ENCODE peak calls at places on chromosomes 3 and 15, in ten cellular contexts. One of them, this sample, is unnamed.

GRCh38 chr3:195548046-195548445 is 4.9 kb upstream of the PPP1R2 start:
- DNase-seq in CD8-positive, alpha-beta T cell: no peak
- DNase-seq in endothelial cell: no peak
- DNase-seq in fibroblast of lung: no peak
- DNase-seq in nephron progenitor cell: no peak
- DNase-seq in adrenal gland: no peak
- DNase-seq in endodermal cell: no peak
- DNase-seq in cardiac fibroblast: no peak
- DNase-seq in choroid plexus epithelial cell: no peak
- DNase-seq in suprapubic skin: no peak
- DNase-seq in this sample: no peak

GRCh38 chr3:128323206-128324081 is 143.2 kb downstream of the DNAJB8 start:
- DNase-seq in cardiac fibroblast: no peak
- DNase-seq in endothelial cell: no peak
- DNase-seq in nephron progenitor cell: no peak
- DNase-seq in adrenal gland: peak; percentile 19
- DNase-seq in suprapubic skin: no peak
- DNase-seq in endodermal cell: peak; percentile 32
- DNase-seq in choroid plexus epithelial cell: no peak
- DNase-seq in fibroblast of lung: no peak
- DNase-seq in CD8-positive, alpha-beta T cell: peak; percentile 37
- DNase-seq in this sample: peak; percentile 29

GRCh38 chr15:66703540-66703941 is 1.5 kb downstream of the SMAD6 start:
- DNase-seq in CD8-positive, alpha-beta T cell: peak; percentile 51
- DNase-seq in endothelial cell: peak; percentile 36
- DNase-seq in adrenal gland: no peak
- DNase-seq in fibroblast of lung: peak; percentile 64
- DNase-seq in endodermal cell: no peak
- DNase-seq in cardiac fibroblast: peak; percentile 48
- DNase-seq in suprapubic skin: no peak
- DNase-seq in nephron progenitor cell: peak; percentile 58
- DNase-seq in choroid plexus epithelial cell: peak; percentile 66
- DNase-seq in this sample: no peak

GRCh38 chr15:71496336-71496955 is 313.9 kb upstream of the NR2E3 start:
- DNase-seq in nephron progenitor cell: no peak
- DNase-seq in adrenal gland: no peak
- DNase-seq in choroid plexus epithelial cell: no peak
- DNase-seq in endodermal cell: no peak
- DNase-seq in endothelial cell: no peak
- DNase-seq in CD8-positive, alpha-beta T cell: no peak
- DNase-seq in suprapubic skin: no peak
- DNase-seq in fibroblast of lung: peak; percentile 29
- DNase-seq in cardiac fibroblast: peak; percentile 80
- DNase-seq in this sample: no peak

GRCh38 chr15:101617390-101617965 is 34.7 kb downstream of the TM2D3 start:
- DNase-seq in fibroblast of lung: no peak
- DNase-seq in CD8-positive, alpha-beta T cell: no peak
- DNase-seq in endothelial cell: no peak
- DNase-seq in adrenal gland: no peak
- DNase-seq in cardiac fibroblast: peak; percentile 18
- DNase-seq in nephron progenitor cell: no peak
- DNase-seq in endodermal cell: no peak
- DNase-seq in suprapubic skin: no peak
- DNase-seq in choroid plexus epithelial cell: peak; percentile 37
- DNase-seq in this sample: no peak

GRCh38 chr15:68440136-68440535 is 8.2 kb upstream of the ITGA11 start:
- DNase-seq in CD8-positive, alpha-beta T cell: peak; percentile 5
- DNase-seq in endodermal cell: peak; percentile 1
- DNase-seq in choroid plexus epithelial cell: no peak
- DNase-seq in endothelial cell: no peak
- DNase-seq in fibroblast of lung: no peak
- DNase-seq in nephron progenitor cell: no peak
- DNase-seq in suprapubic skin: no peak
- DNase-seq in cardiac fibroblast: no peak
- DNase-seq in adrenal gland: no peak
- DNase-seq in this sample: no peak

GRCh38 chr3:171873561-171873960 is 30.4 kb downstream of the TMEM212 start:
- DNase-seq in choroid plexus epithelial cell: peak; percentile 45
- DNase-seq in cardiac fibroblast: peak; percentile 90
- DNase-seq in fibroblast of lung: peak; percentile 78
- DNase-seq in nephron progenitor cell: no peak
- DNase-seq in endothelial cell: no peak
- DNase-seq in endodermal cell: no peak
- DNase-seq in adrenal gland: no peak
- DNase-seq in CD8-positive, alpha-beta T cell: no peak
- DNase-seq in suprapubic skin: no peak
- DNase-seq in this sample: no peak

GRCh38 chr3:53109822-53110771 is 20.1 kb downstream of the RFT1 start:
- DNase-seq in adrenal gland: peak; percentile 63
- DNase-seq in choroid plexus epithelial cell: peak; percentile 95
- DNase-seq in CD8-positive, alpha-beta T cell: no peak
- DNase-seq in fibroblast of lung: no peak
- DNase-seq in suprapubic skin: no peak
- DNase-seq in endothelial cell: peak; percentile 52
- DNase-seq in cardiac fibroblast: peak; percentile 90
- DNase-seq in nephron progenitor cell: no peak
- DNase-seq in endodermal cell: peak; percentile 86
- DNase-seq in this sample: no peak

GRCh38 chr3:182740710-182741109 is 52.6 kb upstream of the ATP11B start:
- DNase-seq in endodermal cell: no peak
- DNase-seq in endothelial cell: no peak
- DNase-seq in adrenal gland: no peak
- DNase-seq in choroid plexus epithelial cell: no peak
- DNase-seq in nephron progenitor cell: no peak
- DNase-seq in CD8-positive, alpha-beta T cell: no peak
- DNase-seq in cardiac fibroblast: no peak
- DNase-seq in fibroblast of lung: peak; percentile 4
- DNase-seq in suprapubic skin: no peak
- DNase-seq in this sample: no peak

GRCh38 chr3:2856062-2856792 is 253.9 kb downstream of the IL5RA start:
- DNase-seq in endothelial cell: no peak
- DNase-seq in adrenal gland: no peak
- DNase-seq in CD8-positive, alpha-beta T cell: no peak
- DNase-seq in nephron progenitor cell: no peak
- DNase-seq in fibroblast of lung: no peak
- DNase-seq in suprapubic skin: no peak
- DNase-seq in choroid plexus epithelial cell: no peak
- DNase-seq in cardiac fibroblast: no peak
- DNase-seq in endodermal cell: peak; percentile 57
- DNase-seq in this sample: no peak

GRCh38 chr3:43161684-43162512 is 56.0 kb upstream of the POMGNT2 start:
- DNase-seq in CD8-positive, alpha-beta T cell: no peak
- DNase-seq in choroid plexus epithelial cell: peak; percentile 90
- DNase-seq in endothelial cell: no peak
- DNase-seq in nephron progenitor cell: no peak
- DNase-seq in endodermal cell: peak; percentile 52
- DNase-seq in adrenal gland: no peak
- DNase-seq in fibroblast of lung: peak; percentile 20
- DNase-seq in suprapubic skin: no peak
- DNase-seq in cardiac fibroblast: peak; percentile 87
- DNase-seq in this sample: no peak

GRCh38 chr15:63089260-63090043 is 32.2 kb upstream of the LACTB start:
- DNase-seq in cardiac fibroblast: peak; percentile 93
- DNase-seq in endodermal cell: peak; percentile 89
- DNase-seq in suprapubic skin: peak; percentile 61
- DNase-seq in nephron progenitor cell: no peak
- DNase-seq in adrenal gland: no peak
- DNase-seq in choroid plexus epithelial cell: peak; percentile 91
- DNase-seq in CD8-positive, alpha-beta T cell: no peak
- DNase-seq in endothelial cell: peak; percentile 12
- DNase-seq in fibroblast of lung: peak; percentile 96
- DNase-seq in this sample: no peak

DNA sequence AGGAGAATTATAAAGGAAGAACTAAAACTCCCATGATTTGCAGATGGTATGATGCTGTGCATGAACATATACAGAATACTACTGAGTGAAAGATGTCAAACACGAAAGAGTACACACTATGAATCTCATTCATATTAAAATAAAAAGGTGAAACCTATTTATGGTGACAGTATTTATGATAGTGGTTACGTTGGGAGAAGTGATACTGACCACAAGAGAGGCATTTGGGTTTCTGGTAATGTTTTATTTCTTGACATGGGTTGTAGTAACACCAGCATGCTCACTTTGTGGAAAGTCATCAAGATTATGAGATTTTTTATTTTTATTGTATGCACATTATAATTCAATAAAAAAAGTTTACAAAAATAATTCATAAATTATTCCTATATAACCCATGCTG is 324.0 kb downstream of the GAP43 start:
- DNase-seq in cardiac fibroblast: no peak
- DNase-seq in choroid plexus epithelial cell: no peak
- DNase-seq in suprapubic skin: no peak
- DNase-seq in fibroblast of lung: no peak
- DNase-seq in CD8-positive, alpha-beta T cell: no peak
- DNase-seq in adrenal gland: no peak
- DNase-seq in endodermal cell: no peak
- DNase-seq in nephron progenitor cell: no peak
- DNase-seq in endothelial cell: no peak
- DNase-seq in this sample: no peak
- TF ChIP-seq CTCF in cardiac fibroblast: no peak
- TF ChIP-seq CTCF in choroid plexus epithelial cell: no peak
- TF ChIP-seq CTCF in suprapubic skin: no peak
- TF ChIP-seq CTCF in fibroblast of lung: no peak
- TF ChIP-seq CTCF in CD8-positive, alpha-beta T cell: no peak
- TF ChIP-seq CTCF in adrenal gland: no peak
- TF ChIP-seq CTCF in endodermal cell: no peak
- TF ChIP-seq CTCF in nephron progenitor cell: no peak
- TF ChIP-seq CTCF in endothelial cell: no peak
- TF ChIP-seq CTCF in this sample: no peak

DNA sequence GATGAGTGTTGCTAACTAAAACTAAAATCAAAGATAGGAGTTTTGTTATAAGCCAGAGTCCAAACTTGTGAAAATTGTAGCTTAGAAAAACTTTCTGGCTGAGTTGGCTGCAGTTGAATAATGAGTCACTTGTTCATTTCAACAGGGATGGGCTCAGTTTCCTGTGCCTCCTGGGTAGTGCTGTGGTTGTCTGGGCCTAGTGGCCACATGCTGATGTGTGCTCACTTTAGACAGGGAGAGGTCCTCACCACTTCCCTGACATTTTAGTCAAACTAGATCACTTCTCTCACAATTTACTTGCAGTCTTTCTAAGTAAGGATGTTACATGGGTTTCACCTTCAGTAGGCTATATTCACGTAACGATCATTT is 6.3 kb upstream of the UBE2Q2 start:
- DNase-seq in endodermal cell: no peak
- DNase-seq in adrenal gland: no peak
- DNase-seq in fibroblast of lung: peak; percentile 88
- DNase-seq in cardiac fibroblast: peak; percentile 90
- DNase-seq in endothelial cell: no peak
- DNase-seq in nephron progenitor cell: no peak
- DNase-seq in suprapubic skin: no peak
- DNase-seq in CD8-positive, alpha-beta T cell: no peak
- DNase-seq in choroid plexus epithelial cell: peak; percentile 93
- DNase-seq in this sample: no peak
- TF ChIP-seq CTCF in endodermal cell: no peak
- TF ChIP-seq CTCF in adrenal gland: no peak
- TF ChIP-seq CTCF in fibroblast of lung: no peak
- TF ChIP-seq CTCF in cardiac fibroblast: peak; percentile 9
- TF ChIP-seq CTCF in endothelial cell: no peak
- TF ChIP-seq CTCF in nephron progenitor cell: no peak
- TF ChIP-seq CTCF in suprapubic skin: no peak
- TF ChIP-seq CTCF in CD8-positive, alpha-beta T cell: no peak
- TF ChIP-seq CTCF in choroid plexus epithelial cell: peak; percentile 23
- TF ChIP-seq CTCF in this sample: no peak

GRCh38 chr15:84889313-84889990 is 5.0 kb downstream of the SLC28A1 start:
- DNase-seq in adrenal gland: no peak
- DNase-seq in endothelial cell: no peak
- DNase-seq in CD8-positive, alpha-beta T cell: no peak
- DNase-seq in nephron progenitor cell: no peak
- DNase-seq in cardiac fibroblast: no peak
- DNase-seq in fibroblast of lung: no peak
- DNase-seq in choroid plexus epithelial cell: no peak
- DNase-seq in suprapubic skin: no peak
- DNase-seq in endodermal cell: no peak
- DNase-seq in this sample: no peak

GRCh38 chr15:84891339-84891738 is 6.9 kb downstream of the SLC28A1 start:
- DNase-seq in suprapubic skin: no peak
- DNase-seq in nephron progenitor cell: no peak
- DNase-seq in choroid plexus epithelial cell: no peak
- DNase-seq in endodermal cell: no peak
- DNase-seq in endothelial cell: no peak
- DNase-seq in adrenal gland: no peak
- DNase-seq in CD8-positive, alpha-beta T cell: no peak
- DNase-seq in cardiac fibroblast: no peak
- DNase-seq in fibroblast of lung: no peak
- DNase-seq in this sample: no peak

GRCh38 chr15:84890670-84891147 is 6.2 kb downstream of the SLC28A1 start:
- DNase-seq in nephron progenitor cell: no peak
- DNase-seq in suprapubic skin: no peak
- DNase-seq in CD8-positive, alpha-beta T cell: no peak
- DNase-seq in choroid plexus epithelial cell: no peak
- DNase-seq in endothelial cell: no peak
- DNase-seq in adrenal gland: no peak
- DNase-seq in endodermal cell: no peak
- DNase-seq in cardiac fibroblast: no peak
- DNase-seq in fibroblast of lung: no peak
- DNase-seq in this sample: no peak

GRCh38 chr15:84888639-84889038 is 4.2 kb downstream of the SLC28A1 start:
- DNase-seq in CD8-positive, alpha-beta T cell: no peak
- DNase-seq in adrenal gland: no peak
- DNase-seq in suprapubic skin: no peak
- DNase-seq in cardiac fibroblast: no peak
- DNase-seq in endodermal cell: no peak
- DNase-seq in nephron progenitor cell: no peak
- DNase-seq in endothelial cell: no peak
- DNase-seq in fibroblast of lung: no peak
- DNase-seq in choroid plexus epithelial cell: no peak
- DNase-seq in this sample: no peak

GRCh38 chr15:84889991-84890669 is 5.7 kb downstream of the SLC28A1 start:
- DNase-seq in nephron progenitor cell: no peak
- DNase-seq in endodermal cell: no peak
- DNase-seq in choroid plexus epithelial cell: no peak
- DNase-seq in adrenal gland: no peak
- DNase-seq in fibroblast of lung: no peak
- DNase-seq in endothelial cell: no peak
- DNase-seq in cardiac fibroblast: no peak
- DNase-seq in suprapubic skin: no peak
- DNase-seq in CD8-positive, alpha-beta T cell: no peak
- DNase-seq in this sample: no peak
- TF ChIP-seq CTCF in nephron progenitor cell: no peak
- TF ChIP-seq CTCF in endodermal cell: no peak
- TF ChIP-seq CTCF in choroid plexus epithelial cell: no peak
- TF ChIP-seq CTCF in adrenal gland: no peak
- TF ChIP-seq CTCF in fibroblast of lung: no peak
- TF ChIP-seq CTCF in endothelial cell: no peak
- TF ChIP-seq CTCF in cardiac fibroblast: no peak
- TF ChIP-seq CTCF in suprapubic skin: no peak
- TF ChIP-seq CTCF in CD8-positive, alpha-beta T cell: no peak
- TF ChIP-seq CTCF in this sample: no peak

DNA sequence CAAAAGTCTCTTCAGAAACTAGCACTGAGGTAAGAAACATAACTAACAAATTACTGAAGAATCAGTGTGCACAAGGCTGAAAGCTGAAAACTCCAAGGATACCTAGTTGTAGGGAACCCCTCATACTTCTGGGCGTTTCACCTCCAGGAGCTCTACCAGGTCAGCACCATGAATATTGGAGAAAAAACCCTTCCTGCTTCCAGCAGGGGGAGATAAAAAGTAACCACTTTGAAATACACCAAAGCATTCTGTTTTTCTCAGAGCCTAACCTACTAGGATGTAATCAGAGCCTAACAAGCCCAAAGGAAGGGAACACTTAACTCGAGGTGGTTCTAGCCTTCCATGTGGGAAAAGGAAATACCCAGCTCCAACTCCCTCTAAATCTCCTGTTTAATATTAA is 175.8 kb upstream of the MME start:
- DNase-seq in endodermal cell: peak; percentile 48
- DNase-seq in nephron progenitor cell: peak; percentile 3
- DNase-seq in adrenal gland: no peak
- DNase-seq in endothelial cell: no peak
- DNase-seq in cardiac fibroblast: peak; percentile 63
- DNase-seq in choroid plexus epithelial cell: peak; percentile 64
- DNase-seq in fibroblast of lung: no peak
- DNase-seq in CD8-positive, alpha-beta T cell: no peak
- DNase-seq in suprapubic skin: no peak
- DNase-seq in this sample: no peak
- TF ChIP-seq CTCF in endodermal cell: peak; percentile 78
- TF ChIP-seq CTCF in nephron progenitor cell: peak; percentile 42
- TF ChIP-seq CTCF in adrenal gland: no peak
- TF ChIP-seq CTCF in endothelial cell: peak; percentile 43
- TF ChIP-seq CTCF in cardiac fibroblast: peak; percentile 54
- TF ChIP-seq CTCF in choroid plexus epithelial cell: peak; percentile 70
- TF ChIP-seq CTCF in fibroblast of lung: peak; percentile 49
- TF ChIP-seq CTCF in CD8-positive, alpha-beta T cell: no peak
- TF ChIP-seq CTCF in suprapubic skin: no peak
- TF ChIP-seq CTCF in this sample: peak; percentile 45